ENCODE peak calls at places on chromosome 11, in ten cellular contexts. Z, M, R, L, G, W, K, O, Y and X are unnamed samples.

GRCh38 chr11:57480409-57481137 is 20.2 kb downstream of the RTN4RL2 start:
- DNase-seq in Z (peak; percentile 72), M (peak; percentile 74), R (no peak), L (peak; percentile 78), G (peak; percentile 78), W (peak; percentile 61), K (no peak), O (peak; percentile 75), Y (peak; percentile 85), X (peak; percentile 17)

GRCh38 chr11:106187860-106188456 is 110.5 kb downstream of the AASDHPPT start:
- DNase-seq in Z (no peak), M (no peak), R (no peak), L (no peak), G (no peak), W (no peak), K (no peak), O (no peak), Y (no peak), X (no peak)

GRCh38 chr11:120747801-120748484 is 236.4 kb downstream of the GRIK4 start:
- DNase-seq in Z (no peak), M (no peak), R (no peak), L (no peak), G (no peak), W (no peak), K (no peak), O (no peak), Y (no peak), X (no peak)

GRCh38 chr11:125166347-125166841 is 1.8 kb downstream of the PKNOX2 start:
- DNase-seq in Z (no peak), M (peak; percentile 55), R (no peak), L (no peak), G (no peak), W (no peak), K (no peak), O (no peak), Y (no peak), X (no peak)

GRCh38 chr11:27287205-27287604 is 75.8 kb downstream of the CCDC34 start:
- DNase-seq in Z (no peak), M (peak; percentile 19), R (no peak), L (no peak), G (no peak), W (no peak), K (no peak), O (no peak), Y (no peak), X (no peak)

GRCh38 chr11:65434057-65434666 is 11.6 kb downstream of the NEAT1 start:
- DNase-seq in Z (no peak), M (no peak), R (no peak), L (no peak), G (no peak), W (peak; percentile 52), K (no peak), O (peak; percentile 27), Y (no peak), X (no peak)

GRCh38 chr11:75734491-75735180 is 17.0 kb downstream of the MOGAT2 start:
- DNase-seq in Z (no peak), M (peak; percentile 34), R (no peak), L (no peak), G (peak; percentile 81), W (no peak), K (no peak), O (no peak), Y (no peak), X (peak; percentile 23)

GRCh38 chr11:118631510-118631909 is 24.1 kb downstream of the PHLDB1 start:
- DNase-seq in Z (no peak), M (no peak), R (no peak), L (no peak), G (no peak), W (no peak), K (no peak), O (no peak), Y (no peak), X (no peak)

GRCh38 chr11:134040386-134041297 is 28.2 kb upstream of the JAM3 start:
- DNase-seq in Z (no peak), M (peak; percentile 34), R (no peak), L (no peak), G (peak; percentile 72), W (peak; percentile 77), K (peak; percentile 75), O (no peak), Y (no peak), X (no peak)

GRCh38 chr11:32635819-32636218 is 52.2 kb downstream of the EIF3M start:
- DNase-seq in Z (no peak), M (no peak), R (no peak), L (no peak), G (no peak), W (no peak), K (no peak), O (no peak), Y (no peak), X (no peak)

GRCh38 chr11:100525197-100525596 is 161.9 kb upstream of the ARHGAP42 start:
- DNase-seq in Z (no peak), M (no peak), R (no peak), L (no peak), G (no peak), W (no peak), K (no peak), O (no peak), Y (no peak), X (no peak)

GRCh38 chr11:75779960-75780359 is 11.4 kb downstream of the DGAT2 start:
- DNase-seq in Z (no peak), M (no peak), R (no peak), L (no peak), G (no peak), W (no peak), K (no peak), O (no peak), Y (no peak), X (no peak)

GRCh38 chr11:66546368-66546965 is at the start of gene ACTN3:
- DNase-seq in Z (no peak), M (peak; percentile 28), R (peak; percentile 59), L (no peak), G (peak; percentile 32), W (peak; percentile 63), K (no peak), O (peak; percentile 37), Y (peak; percentile 67), X (no peak)

GRCh38 chr11:63713776-63714175 is 32.5 kb downstream of the RTN3 start:
- DNase-seq in Z (no peak), M (no peak), R (no peak), L (no peak), G (no peak), W (no peak), K (no peak), O (no peak), Y (no peak), X (no peak)

GRCh38 chr11:68324241-68324640 is 11.8 kb downstream of the LRP5 start:
- DNase-seq in Z (no peak), M (no peak), R (no peak), L (no peak), G (no peak), W (no peak), K (no peak), O (no peak), Y (no peak), X (no peak)

GRCh38 chr11:102971766-102972165 is 16.2 kb upstream of the MMP13 start:
- DNase-seq in Z (no peak), M (no peak), R (no peak), L (no peak), G (no peak), W (peak; percentile 83), K (peak; percentile 80), O (no peak), Y (no peak), X (no peak)

GRCh38 chr11:131637469-131638175 is 267.2 kb downstream of the NTM start:
- DNase-seq in Z (no peak), M (peak; percentile 53), R (no peak), L (no peak), G (no peak), W (peak; percentile 28), K (peak; percentile 29), O (no peak), Y (no peak), X (no peak)

GRCh38 chr11:215581-216037 is 8.1 kb downstream of the RIC8A start:
- DNase-seq in Z (no peak), M (no peak), R (no peak), L (no peak), G (no peak), W (no peak), K (no peak), O (no peak), Y (no peak), X (no peak)

GRCh38 chr11:116984589-116984988 is 113.6 kb downstream of the SIK3 start:
- DNase-seq in Z (no peak), M (peak; percentile 65), R (no peak), L (no peak), G (peak; percentile 17), W (peak; percentile 96), K (peak; percentile 98), O (no peak), Y (no peak), X (no peak)

GRCh38 chr11:93753241-93753640 is 11.8 kb downstream of the C11orf54 start:
- DNase-seq in Z (no peak), M (no peak), R (no peak), L (no peak), G (no peak), W (no peak), K (no peak), O (no peak), Y (no peak), X (no peak)

GRCh38 chr11:62689421-62690183 is at the start of gene LRRN4CL:
- DNase-seq in Z (no peak), M (no peak), R (no peak), L (no peak), G (peak; percentile 60), W (peak; percentile 91), K (peak; percentile 94), O (peak; percentile 59), Y (no peak), X (no peak)

GRCh38 chr11:117705866-117706265 is 91.2 kb downstream of the DSCAML1 start:
- DNase-seq in Z (no peak), M (no peak), R (no peak), L (no peak), G (no peak), W (no peak), K (no peak), O (no peak), Y (no peak), X (no peak)

GRCh38 chr11:116190206-116190605 is 582.6 kb downstream of the BUD13 start:
- DNase-seq in Z (no peak), M (no peak), R (no peak), L (no peak), G (no peak), W (no peak), K (no peak), O (no peak), Y (no peak), X (no peak)

GRCh38 chr11:61742391-61742790 is 10.0 kb upstream of the MYRF start:
- DNase-seq in Z (no peak), M (peak; percentile 23), R (no peak), L (no peak), G (no peak), W (no peak), K (no peak), O (peak; percentile 47), Y (no peak), X (no peak)

GRCh38 chr11:8649361-8649760 is 33.1 kb downstream of the TRIM66 start:
- DNase-seq in Z (no peak), M (peak; percentile 67), R (no peak), L (no peak), G (no peak), W (peak; percentile 76), K (peak; percentile 21), O (no peak), Y (no peak), X (no peak)

GRCh38 chr11:11641581-11641980 is 19.8 kb upstream of the GALNT18 start:
- DNase-seq in Z (no peak), M (no peak), R (no peak), L (no peak), G (no peak), W (no peak), K (no peak), O (no peak), Y (no peak), X (no peak)

GRCh38 chr11:21892696-21893095 is 300.2 kb upstream of the ANO5 start:
- DNase-seq in Z (no peak), M (no peak), R (no peak), L (no peak), G (no peak), W (no peak), K (no peak), O (no peak), Y (no peak), X (no peak)

GRCh38 chr11:119389611-119390254 is 8.2 kb upstream of the USP2 start:
- DNase-seq in Z (peak; percentile 61), M (no peak), R (no peak), L (peak; percentile 45), G (no peak), W (no peak), K (no peak), O (no peak), Y (peak; percentile 40), X (peak; percentile 45)